ENCODE peak calls at places on chromosomes 4 and X, in seven cellular contexts. C, A, G, Q, K, H and U are unnamed samples.

GRCh38 chr4:96260071-96260682 is 420.3 kb downstream of the PDHA2 start:
- DNase-seq in C (no peak), A (no peak), G (no peak), Q (peak), K (no peak), H (no peak), U (no peak)

GRCh38 chr4:163663454-163664225 is 169.2 kb downstream of the TMA16 start:
- DNase-seq in C (no peak), A (no peak), G (no peak), Q (no peak), K (no peak), H (peak), U (no peak)

GRCh38 chr4:140049024-140049923 is 104.7 kb downstream of the MAML3 start:
- DNase-seq in C (no peak), A (peak), G (peak), Q (peak), K (peak), H (peak), U (peak)

GRCh38 chrX:50871922-50872453 is 38.5 kb upstream of the BMP15 start:
- DNase-seq in C (no peak), A (no peak), G (no peak), Q (no peak), K (no peak), H (no peak), U (no peak)

GRCh38 chr4:154406022-154406835 is 85.4 kb downstream of the DCHS2 start:
- DNase-seq in C (no peak), A (no peak), G (no peak), Q (no peak), K (no peak), H (no peak), U (no peak)

GRCh38 chr4:100938698-100939097 is 408.6 kb downstream of the PPP3CA start:
- DNase-seq in C (no peak), A (no peak), G (no peak), Q (no peak), K (no peak), H (no peak), U (no peak)

GRCh38 chr4:114400531-114400930 is 198.1 kb upstream of the UGT8 start:
- DNase-seq in C (no peak), A (no peak), G (no peak), Q (no peak), K (no peak), H (no peak), U (no peak)

GRCh38 chr4:31351695-31352094 is 631.5 kb downstream of the PCDH7 start:
- DNase-seq in C (no peak), A (no peak), G (no peak), Q (no peak), K (no peak), H (no peak), U (no peak)

GRCh38 chr4:10115657-10116624 is 658 bp downstream of the WDR1 start:
- DNase-seq in C (no peak), A (peak), G (no peak), Q (no peak), K (peak), H (peak), U (peak)

GRCh38 chr4:47488706-47489105 is 3.6 kb downstream of the ATP10D start:
- DNase-seq in C (no peak), A (no peak), G (no peak), Q (no peak), K (no peak), H (no peak), U (no peak)

GRCh38 chr4:147052361-147052760 is 106.7 kb upstream of the TTC29 start:
- DNase-seq in C (no peak), A (no peak), G (no peak), Q (no peak), K (no peak), H (no peak), U (no peak)

GRCh38 chrX:2584659-2585470 is 84.1 kb upstream of the DHRSX start:
- DNase-seq in C (no peak), A (no peak), G (no peak), Q (no peak), K (no peak), H (no peak), U (no peak)

GRCh38 chrX:119030990-119031389 is 41.8 kb upstream of the CT47C1 start:
- DNase-seq in C (no peak), A (no peak), G (no peak), Q (no peak), K (no peak), H (no peak), U (no peak)

GRCh38 chrX:97844943-97845342 is 961.2 kb downstream of the RPA4 start:
- DNase-seq in C (no peak), A (no peak), G (no peak), Q (no peak), K (no peak), H (no peak), U (no peak)

GRCh38 chr4:15344041-15344440 is 83.8 kb upstream of the C1QTNF7 start:
- DNase-seq in C (peak), A (no peak), G (no peak), Q (peak), K (no peak), H (no peak), U (no peak)

GRCh38 chr4:183636488-183636887 is 22.5 kb downstream of the RWDD4 start:
- DNase-seq in C (no peak), A (no peak), G (no peak), Q (no peak), K (no peak), H (no peak), U (peak)

GRCh38 chrX:132532955-132533354 is 44.1 kb upstream of the MBNL3 start:
- DNase-seq in C (no peak), A (no peak), G (no peak), Q (peak), K (no peak), H (no peak), U (peak)

GRCh38 chr4:174190832-174191500 is 92.5 kb downstream of the FBXO8 start:
- DNase-seq in C (no peak), A (no peak), G (no peak), Q (no peak), K (no peak), H (no peak), U (no peak)

GRCh38 chr4:110510282-110510681 is 34.3 kb downstream of the ENPEP start:
- DNase-seq in C (no peak), A (peak), G (no peak), Q (no peak), K (no peak), H (no peak), U (no peak)

GRCh38 chr4:15436515-15436914 is 8.7 kb downstream of the C1QTNF7 start:
- DNase-seq in C (peak), A (no peak), G (peak), Q (peak), K (no peak), H (no peak), U (no peak)

GRCh38 chr4:106522839-106523238 is 154.3 kb upstream of the GIMD1 start:
- DNase-seq in C (no peak), A (no peak), G (no peak), Q (no peak), K (no peak), H (no peak), U (no peak)

GRCh38 chr4:101238706-101239105 is 108.6 kb downstream of the PPP3CA start:
- DNase-seq in C (no peak), A (no peak), G (no peak), Q (peak), K (no peak), H (no peak), U (no peak)

GRCh38 chrX:132041016-132041415 is 17.9 kb downstream of the STK26 start:
- DNase-seq in C (no peak), A (no peak), G (no peak), Q (no peak), K (no peak), H (no peak), U (no peak)

GRCh38 chrX:4253092-4253491 is 539.6 kb upstream of the PRKX start:
- DNase-seq in C (no peak), A (no peak), G (no peak), Q (no peak), K (no peak), H (peak), U (no peak)

GRCh38 chrX:24619647-24620046 is 27.5 kb downstream of the PCYT1B start:
- DNase-seq in C (peak), A (no peak), G (peak), Q (peak), K (no peak), H (no peak), U (no peak)

GRCh38 chr4:95548738-95549245 is at the start of gene UNC5C:
- DNase-seq in C (no peak), A (peak), G (peak), Q (peak), K (peak), H (no peak), U (peak)

GRCh38 chr4:127741247-127741646 is 11.0 kb downstream of the SLC25A31 start:
- DNase-seq in C (no peak), A (no peak), G (no peak), Q (no peak), K (no peak), H (no peak), U (no peak)

GRCh38 chrX:45353462-45353861 is 152.8 kb upstream of the DIPK2B start:
- DNase-seq in C (no peak), A (no peak), G (no peak), Q (no peak), K (no peak), H (no peak), U (no peak)

GRCh38 chr4:163858515-163858914 is 364.0 kb downstream of the TMA16 start:
- DNase-seq in C (no peak), A (no peak), G (no peak), Q (no peak), K (no peak), H (no peak), U (no peak)

GRCh38 chrX:65644621-65645287 is 22.7 kb upstream of the MSN start:
- DNase-seq in C (peak), A (peak), G (peak), Q (peak), K (peak), H (no peak), U (peak)

GRCh38 chr4:185183622-185184281 is 20.0 kb downstream of the CFAP97 start:
- DNase-seq in C (peak), A (peak), G (peak), Q (peak), K (no peak), H (peak), U (peak)

GRCh38 chr4:138307319-138307718 is 65.2 kb upstream of the SLC7A11 start:
- DNase-seq in C (no peak), A (no peak), G (no peak), Q (no peak), K (no peak), H (no peak), U (no peak)

GRCh38 chr4:84804126-84804525 is 162.4 kb downstream of the WDFY3 start:
- DNase-seq in C (no peak), A (no peak), G (no peak), Q (peak), K (no peak), H (no peak), U (no peak)

DNA sequence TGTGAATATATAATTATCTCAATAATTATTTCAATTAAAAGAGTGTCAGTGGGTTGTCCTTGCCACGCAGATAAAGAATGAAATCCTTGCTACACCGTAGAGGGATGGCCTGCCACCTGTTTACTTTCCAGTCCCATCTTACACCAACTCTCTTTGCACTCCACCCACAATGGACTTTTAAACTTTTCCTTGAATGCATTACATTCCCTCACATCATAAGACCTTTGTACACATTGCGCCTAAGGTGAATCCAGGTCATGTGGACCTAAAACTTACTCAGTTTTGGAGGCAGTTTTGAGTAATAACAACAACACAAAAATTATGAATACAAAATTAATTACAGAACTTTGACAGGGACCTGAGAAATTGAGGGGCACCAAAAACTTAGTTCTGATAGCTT is 78.7 kb upstream of the PDE5A start:
- DNase-seq in C (no peak), A (peak), G (no peak), Q (no peak), K (no peak), H (no peak), U (no peak)
- TF ChIP-seq CTCF in C (no peak), A (no peak), G (no peak), Q (no peak), K (no peak), H (no peak), U (no peak)

GRCh38 chr4:1344696-1345095 is 2.3 kb upstream of the UVSSA start:
- DNase-seq in C (no peak), A (no peak), G (no peak), Q (no peak), K (no peak), H (no peak), U (no peak)

GRCh38 chr4:1347410-1347864 is 429 bp downstream of the UVSSA start:
- DNase-seq in C (peak), A (peak), G (peak), Q (peak), K (peak), H (peak), U (peak)

GRCh38 chr4:1348014-1348513 is 1.1 kb downstream of the UVSSA start:
- DNase-seq in C (no peak), A (peak), G (no peak), Q (no peak), K (no peak), H (no peak), U (no peak)

GRCh38 chr4:1346781-1347409 is at the start of gene UVSSA:
- DNase-seq in C (peak), A (peak), G (peak), Q (peak), K (peak), H (peak), U (peak)

DNA sequence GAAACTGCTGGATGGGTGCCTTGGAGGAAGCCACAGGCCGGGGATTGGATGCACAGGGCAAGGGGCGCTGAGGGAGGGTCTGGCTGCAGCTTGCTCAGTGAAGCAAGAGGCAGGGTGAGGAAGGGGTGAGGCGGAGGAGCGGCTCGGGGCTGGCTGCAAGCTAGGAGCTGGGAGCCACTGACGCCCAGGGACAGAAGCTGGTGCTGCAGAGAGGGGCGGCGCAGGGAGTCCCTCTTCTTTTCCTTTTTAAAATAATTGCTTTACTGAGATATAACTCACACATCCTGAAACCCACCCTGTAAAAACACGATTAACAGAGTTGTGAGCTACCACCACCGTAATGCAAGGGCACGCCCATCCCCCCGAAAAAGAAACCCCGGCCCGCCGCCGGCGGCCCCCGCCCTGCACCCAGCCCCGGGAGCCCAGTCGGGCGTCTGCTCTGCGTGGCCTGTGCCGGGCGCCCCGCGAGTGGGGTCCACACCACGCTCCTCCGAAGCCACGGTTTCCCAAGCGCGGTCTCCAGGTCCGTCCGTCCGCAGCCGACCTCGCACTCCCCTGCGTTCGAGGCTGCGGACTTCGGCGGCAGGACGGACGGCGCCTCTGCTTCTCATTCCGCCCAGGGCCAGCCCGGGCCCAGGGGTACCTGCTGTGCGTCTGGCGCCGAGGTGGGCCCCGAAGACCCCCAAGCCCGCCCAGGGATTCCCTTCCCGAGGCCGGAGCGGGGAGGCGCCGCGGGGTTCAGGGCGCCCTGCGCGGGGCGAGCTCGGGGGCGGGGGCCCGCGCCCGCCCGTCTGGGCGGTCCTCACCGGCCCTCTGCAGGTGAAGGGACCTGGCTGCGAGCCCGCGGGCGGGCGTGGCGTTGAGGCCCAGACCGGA is 865 bp upstream of the UVSSA start:
- DNase-seq in C (no peak), A (peak), G (peak), Q (peak), K (peak), H (peak), U (peak)
- TF ChIP-seq CTCF in C (peak), A (no peak), G (no peak), Q (no peak), K (peak), H (peak), U (no peak)

GRCh38 chr4:111849726-111850284 is 295.4 kb upstream of the FAM241A start:
- DNase-seq in C (no peak), A (no peak), G (no peak), Q (no peak), K (no peak), H (no peak), U (no peak)

GRCh38 chr4:111855308-111855707 is 289.9 kb upstream of the FAM241A start:
- DNase-seq in C (no peak), A (no peak), G (no peak), Q (no peak), K (no peak), H (no peak), U (no peak)

GRCh38 chr4:111854494-111855087 is 290.7 kb upstream of the FAM241A start:
- DNase-seq in C (peak), A (peak), G (no peak), Q (peak), K (no peak), H (peak), U (peak)
- TF ChIP-seq CTCF in C (peak), A (peak), G (peak), Q (peak), K (peak), H (peak), U (peak)

DNA sequence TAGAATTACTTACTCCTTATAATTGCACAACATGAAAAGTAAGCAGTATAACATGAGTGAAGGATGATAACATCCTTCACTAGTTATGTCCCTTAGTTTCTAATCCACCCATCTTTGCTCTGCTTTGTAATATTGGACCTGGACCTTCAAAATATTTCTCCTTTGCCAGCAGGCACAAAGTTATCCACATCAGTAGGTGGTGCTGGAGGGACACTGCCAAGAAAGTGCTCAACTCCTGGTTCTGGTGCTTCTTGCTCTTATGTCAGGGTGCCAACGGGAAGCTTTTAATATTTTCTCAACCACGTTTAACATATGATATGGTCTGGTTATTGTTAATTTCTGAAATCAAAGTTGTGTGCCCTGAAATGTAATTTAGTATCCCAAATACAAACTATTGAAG is 49.1 kb downstream of the TMEM165 start:
- DNase-seq in C (no peak), A (no peak), G (no peak), Q (peak), K (no peak), H (no peak), U (no peak)
- TF ChIP-seq CTCF in C (peak), A (no peak), G (no peak), Q (peak), K (no peak), H (peak), U (no peak)

GRCh38 chrX:49165901-49166881 is 3.6 kb downstream of the MAGIX start:
- DNase-seq in C (no peak), A (peak), G (peak), Q (peak), K (peak), H (peak), U (peak)
- TF ChIP-seq CTCF in C (no peak), A (no peak), G (peak), Q (no peak), K (peak), H (peak), U (no peak)

DNA sequence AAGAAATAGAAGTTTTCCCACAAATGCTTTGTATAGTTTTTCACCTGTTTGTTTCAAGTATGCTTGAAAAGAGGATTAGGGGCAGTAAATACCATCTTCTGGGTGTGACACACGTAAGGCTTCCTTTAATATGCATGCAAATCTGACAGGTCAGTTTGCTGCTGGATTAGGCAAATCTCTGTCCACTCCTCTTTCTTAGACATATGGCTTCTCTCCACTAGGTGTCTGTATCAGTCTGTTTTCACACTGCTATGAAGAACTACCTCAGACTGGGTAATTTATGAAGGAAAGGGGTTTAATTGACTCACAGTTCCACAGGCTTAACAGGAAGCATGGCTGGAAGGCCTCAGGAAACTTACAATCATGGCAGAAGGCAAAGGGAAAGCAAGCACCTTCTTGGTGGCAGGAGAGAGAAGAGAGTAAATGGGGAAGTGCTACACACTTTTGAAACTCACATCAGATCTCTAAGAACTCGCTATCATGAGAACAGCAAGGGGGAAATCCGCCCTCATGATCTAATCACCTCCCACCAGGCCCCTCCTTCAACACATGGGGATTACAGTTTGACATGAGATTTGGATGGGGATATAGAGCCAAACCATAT is 66.9 kb downstream of the TAB3 start:
- DNase-seq in C (no peak), A (no peak), G (no peak), Q (no peak), K (no peak), H (peak), U (no peak)
- TF ChIP-seq CTCF in C (peak), A (no peak), G (no peak), Q (no peak), K (no peak), H (peak), U (no peak)

GRCh38 chr4:124868495-124868894 is 156.0 kb upstream of the ANKRD50 start:
- DNase-seq in C (no peak), A (no peak), G (no peak), Q (no peak), K (no peak), H (no peak), U (no peak)
- TF ChIP-seq CTCF in C (no peak), A (no peak), G (no peak), Q (no peak), K (no peak), H (no peak), U (no peak)

DNA sequence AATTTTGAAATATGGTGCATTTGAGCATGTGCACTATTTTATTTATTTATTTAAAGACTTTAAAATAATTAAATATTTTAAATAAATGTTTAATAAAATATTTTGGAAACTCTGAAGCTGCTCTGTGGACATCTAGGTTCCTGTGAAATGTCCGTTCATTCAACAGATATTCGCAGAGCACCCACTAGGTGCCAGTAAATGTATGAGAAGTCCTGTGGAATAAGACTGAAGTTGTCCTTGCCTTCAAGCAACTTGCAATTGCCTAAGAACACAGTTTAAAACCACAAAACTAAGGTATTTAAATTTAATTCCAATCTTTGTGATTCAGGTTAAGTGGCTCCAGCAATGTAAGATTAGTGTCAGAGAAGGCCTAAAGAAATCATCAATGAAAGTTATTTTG is 306.7 kb downstream of the GBA3 start:
- DNase-seq in C (no peak), A (no peak), G (no peak), Q (peak), K (no peak), H (no peak), U (no peak)
- TF ChIP-seq CTCF in C (no peak), A (peak), G (no peak), Q (no peak), K (no peak), H (peak), U (no peak)

GRCh38 chr4:1259966-1260365 is 11.0 kb upstream of the CTBP1 start:
- DNase-seq in C (no peak), A (no peak), G (no peak), Q (no peak), K (no peak), H (no peak), U (no peak)
- TF ChIP-seq CTCF in C (no peak), A (no peak), G (no peak), Q (no peak), K (no peak), H (no peak), U (no peak)